ENCODE peak calls at places on chromosome 16, in ten cellular contexts. C is activated CD4-positive, alpha-beta T cell treated with anti-CD3 and anti-CD28 coated beads for 48 hours; P is DND-41; V is CD4-positive, alpha-beta T cell; Z is ELF-1; F is EL; I is lung microvascular endothelial cell; M is ovary; H is RWPE1; S is HEK293T. T is an unnamed sample.

GRCh38 chr16:6009151-6009550 is 911.6 kb upstream of the EEF2KMT start:
- DNase-seq in M (no peak), F (no peak), S (no peak), C (no peak), Z (no peak), H (no peak), P (no peak), I (no peak), V (no peak), T (no peak)

GRCh38 chr16:7148606-7149005 is 184.0 kb upstream of the RBFOX1 start:
- DNase-seq in I (no peak), F (no peak), Z (peak), S (no peak), C (no peak), M (no peak), H (no peak), V (no peak), P (no peak), T (no peak)

GRCh38 chr16:71373073-71373472 is 14.6 kb downstream of the CALB2 start:
- DNase-seq in H (no peak), F (peak), M (no peak), P (no peak), V (no peak), I (no peak), Z (no peak), S (no peak), C (no peak), T (no peak)

GRCh38 chr16:63217011-63217410 is 1180.8 kb upstream of the CDH8 start:
- DNase-seq in M (no peak), Z (no peak), V (no peak), C (no peak), F (no peak), S (no peak), I (no peak), H (no peak), P (no peak), T (no peak)

GRCh38 chr16:57534337-57534880 is 2.0 kb downstream of the CCDC102A start:
- DNase-seq in P (no peak), Z (no peak), M (no peak), V (no peak), I (no peak), F (no peak), C (no peak), H (no peak), S (no peak), T (no peak)

GRCh38 chr16:3066440-3066748 is 954 bp downstream of the IL32 start:
- DNase-seq in M (no peak), C (peak), V (no peak), P (no peak), S (no peak), Z (no peak), F (no peak), H (no peak), I (no peak), T (no peak)

GRCh38 chr16:20798364-20798763 is 7.9 kb downstream of the ERI2 start:
- DNase-seq in P (no peak), F (no peak), C (no peak), S (no peak), I (no peak), Z (no peak), H (no peak), M (no peak), V (no peak), T (no peak)

GRCh38 chr16:19769239-19769638 is 51.2 kb downstream of the IQCK start:
- DNase-seq in S (no peak), F (no peak), C (no peak), P (no peak), Z (no peak), H (no peak), M (no peak), I (no peak), V (no peak), T (no peak)

GRCh38 chr16:8675183-8676159 is 1.1 kb downstream of the ABAT start:
- DNase-seq in H (no peak), S (no peak), M (no peak), F (no peak), Z (no peak), P (peak), V (peak), I (no peak), C (peak), T (no peak)

GRCh38 chr16:12027091-12027490 is 50.6 kb downstream of the SNX29 start:
- DNase-seq in Z (no peak), C (no peak), F (no peak), M (no peak), V (no peak), P (no peak), H (peak), I (no peak), S (no peak), T (no peak)

GRCh38 chr16:86496262-86496928 is 13.9 kb upstream of the FOXF1 start:
- DNase-seq in F (no peak), P (no peak), I (no peak), C (no peak), Z (no peak), V (no peak), S (no peak), M (no peak), H (no peak), T (no peak)

GRCh38 chr16:9139965-9140364 is 48.5 kb downstream of the HAPSTR1 start:
- DNase-seq in F (peak), Z (peak), S (peak), V (no peak), C (peak), H (peak), P (peak), M (no peak), I (peak), T (no peak)

GRCh38 chr16:57277586-57277985 is 6.9 kb downstream of the PLLP start:
- DNase-seq in P (peak), S (no peak), H (peak), I (no peak), F (peak), M (no peak), C (peak), V (peak), Z (no peak), T (no peak)

GRCh38 chr16:57637424-57637823 is 9.0 kb downstream of the ADGRG1 start:
- DNase-seq in Z (no peak), P (no peak), M (no peak), S (no peak), F (no peak), V (no peak), H (no peak), C (no peak), I (peak), T (peak)

GRCh38 chr16:56911771-56912541 is 20.0 kb upstream of the HERPUD1 start:
- DNase-seq in M (peak), C (no peak), F (peak), P (no peak), H (no peak), Z (peak), I (peak), V (no peak), S (no peak), T (no peak)

T was measured in endothelial cell of umbilical vein.